ENCODE peak calls at places on chromosomes 5 and 9, in nine cellular contexts. A, M, N, Y, S, Q, L, B and T are unnamed samples.

GRCh38 chr5:125750538-125751186 is 672.5 kb upstream of the GRAMD2B start:
- DNase-seq in A (no peak), M (no peak), N (no peak), Y (no peak), S (no peak), Q (no peak), L (no peak), B (no peak), T (no peak)

GRCh38 chr9:134554750-134555655 is 86.6 kb upstream of the COL5A1 start:
- DNase-seq in A (no peak), M (no peak), N (peak), Y (no peak), S (peak), Q (no peak), L (no peak), B (no peak), T (no peak)

GRCh38 chr9:80995759-80996158 is 693.6 kb downstream of the TLE1 start:
- DNase-seq in A (no peak), M (no peak), N (peak), Y (no peak), S (no peak), Q (no peak), L (peak), B (no peak), T (peak)

GRCh38 chr5:143154495-143155375 is 248.8 kb downstream of the NR3C1 start:
- DNase-seq in A (no peak), M (no peak), N (peak), Y (no peak), S (no peak), Q (no peak), L (no peak), B (no peak), T (no peak)

GRCh38 chr5:57495688-57496087 is 13.1 kb upstream of the ACTBL2 start:
- DNase-seq in A (no peak), M (no peak), N (no peak), Y (no peak), S (no peak), Q (no peak), L (no peak), B (no peak), T (no peak)

GRCh38 chr5:94248175-94248875 is 370.1 kb downstream of the KIAA0825 start:
- DNase-seq in A (no peak), M (no peak), N (no peak), Y (no peak), S (no peak), Q (no peak), L (no peak), B (no peak), T (no peak)

GRCh38 chr9:85884236-85884635 is 56.7 kb upstream of the NAA35 start:
- DNase-seq in A (no peak), M (no peak), N (no peak), Y (no peak), S (no peak), Q (no peak), L (no peak), B (no peak), T (no peak)

GRCh38 chr5:53331463-53331862 is 149.0 kb upstream of the FST start:
- DNase-seq in A (no peak), M (no peak), N (peak), Y (no peak), S (no peak), Q (no peak), L (no peak), B (no peak), T (no peak)

GRCh38 chr9:124392855-124393460 is 22.3 kb downstream of the PSMB7 start:
- DNase-seq in A (no peak), M (no peak), N (peak), Y (no peak), S (peak), Q (no peak), L (peak), B (peak), T (no peak)

GRCh38 chr5:15993334-15993733 is 186.3 kb downstream of the MARCHF11 start:
- DNase-seq in A (no peak), M (no peak), N (peak), Y (no peak), S (no peak), Q (no peak), L (no peak), B (no peak), T (peak)

GRCh38 chr5:149313151-149313841 is 32.0 kb upstream of the GRPEL2 start:
- DNase-seq in A (no peak), M (no peak), N (no peak), Y (no peak), S (no peak), Q (no peak), L (no peak), B (no peak), T (no peak)

GRCh38 chr5:141547488-141547887 is 58.6 kb downstream of the PCDHGC5 start:
- DNase-seq in A (no peak), M (no peak), N (peak), Y (no peak), S (no peak), Q (no peak), L (no peak), B (peak), T (no peak)

GRCh38 chr5:127619908-127620479 is 28.9 kb upstream of the CTXN3 start:
- DNase-seq in A (no peak), M (no peak), N (no peak), Y (no peak), S (no peak), Q (no peak), L (no peak), B (no peak), T (no peak)

GRCh38 chr5:40355181-40355580 is 324.5 kb upstream of the PTGER4 start:
- DNase-seq in A (no peak), M (no peak), N (no peak), Y (no peak), S (no peak), Q (no peak), L (no peak), B (no peak), T (no peak)

GRCh38 chr5:33223563-33224305 is 217.0 kb upstream of the TARS1 start:
- DNase-seq in A (no peak), M (no peak), N (peak), Y (no peak), S (no peak), Q (no peak), L (no peak), B (no peak), T (no peak)

GRCh38 chr5:180590543-180591248 is 603 bp downstream of the SCGB3A1 start:
- DNase-seq in A (no peak), M (no peak), N (no peak), Y (no peak), S (peak), Q (peak), L (no peak), B (no peak), T (no peak)

GRCh38 chr5:6307304-6307703 is 71.0 kb downstream of the MED10 start:
- DNase-seq in A (no peak), M (no peak), N (no peak), Y (no peak), S (no peak), Q (no peak), L (no peak), B (no peak), T (no peak)

DNA sequence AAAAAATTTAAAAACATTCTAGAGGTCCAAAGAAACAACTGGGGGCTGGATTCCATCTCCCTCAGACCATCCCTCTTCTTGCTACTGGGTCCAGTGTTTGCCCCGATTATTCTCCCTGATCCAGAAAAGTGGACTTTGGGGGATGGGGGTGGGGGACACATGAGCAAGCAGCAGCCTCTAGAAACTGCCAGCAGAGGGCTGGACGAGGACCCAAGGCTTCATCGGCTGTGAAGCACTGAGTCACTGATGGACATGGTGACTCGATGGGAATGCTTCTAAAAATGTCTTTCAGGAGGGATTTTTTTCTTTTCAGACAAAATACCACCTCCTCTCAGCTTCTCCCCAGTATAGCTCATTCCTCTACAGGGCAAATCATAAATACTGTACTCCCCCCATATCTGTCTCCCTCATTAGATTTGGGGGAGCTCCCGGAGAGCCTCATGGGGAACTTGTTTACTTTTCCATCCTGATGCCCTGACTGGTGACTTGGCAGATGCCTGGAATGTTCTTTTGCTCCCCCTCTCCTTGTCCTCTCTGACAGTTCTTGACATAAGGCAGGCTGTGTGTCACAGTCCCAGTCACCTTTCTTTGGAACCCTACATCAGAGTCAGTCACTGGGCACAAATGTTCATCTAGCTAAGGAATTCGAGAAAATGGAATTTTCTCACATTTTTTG is 67.2 kb upstream of the STC2 start:
- DNase-seq in A (no peak), M (no peak), N (peak), Y (no peak), S (peak), Q (no peak), L (no peak), B (peak), T (no peak)
- TF ChIP-seq CTCF in A (no peak), M (no peak), N (peak), Y (no peak), S (no peak), Q (no peak), L (peak), B (peak), T (no peak)

DNA sequence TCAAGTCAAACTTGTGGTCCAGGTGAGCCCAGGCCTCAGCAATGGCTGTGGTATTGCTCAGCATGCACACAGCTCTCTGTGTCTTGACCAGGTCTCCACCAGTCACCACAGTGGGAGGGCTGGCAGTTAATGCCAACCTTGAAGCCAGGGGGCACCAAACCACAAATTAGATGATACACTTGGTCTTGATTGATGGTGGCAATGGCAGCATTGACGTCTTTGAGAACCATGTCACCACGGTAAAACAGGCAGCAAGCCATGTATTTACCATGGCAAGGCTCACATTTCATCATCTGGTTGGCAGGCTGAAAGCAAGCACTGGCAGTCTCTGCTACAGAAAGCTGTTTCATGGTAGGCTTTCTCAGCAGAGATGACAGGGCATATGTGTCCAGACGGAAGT is 40.0 kb downstream of the NIM1K start:
- DNase-seq in A (no peak), M (no peak), N (no peak), Y (no peak), S (peak), Q (no peak), L (no peak), B (no peak), T (no peak)
- TF ChIP-seq CTCF in A (no peak), M (no peak), N (peak), Y (no peak), S (peak), Q (peak), L (peak), B (peak), T (peak)

GRCh38 chr5:80964919-80965318 is 4.8 kb downstream of the RASGRF2 start:
- DNase-seq in A (no peak), M (no peak), N (no peak), Y (no peak), S (no peak), Q (no peak), L (no peak), B (no peak), T (no peak)
- TF ChIP-seq CTCF in A (no peak), M (no peak), N (no peak), Y (no peak), S (no peak), Q (no peak), L (no peak), B (no peak), T (no peak)

GRCh38 chr5:43042626-43043399 is 2.7 kb upstream of the ANXA2R start:
- DNase-seq in A (peak), M (peak), N (peak), Y (peak), S (peak), Q (peak), L (no peak), B (peak), T (no peak)
- TF ChIP-seq CTCF in A (no peak), M (no peak), N (no peak), Y (no peak), S (no peak), Q (peak), L (peak), B (peak), T (no peak)

DNA sequence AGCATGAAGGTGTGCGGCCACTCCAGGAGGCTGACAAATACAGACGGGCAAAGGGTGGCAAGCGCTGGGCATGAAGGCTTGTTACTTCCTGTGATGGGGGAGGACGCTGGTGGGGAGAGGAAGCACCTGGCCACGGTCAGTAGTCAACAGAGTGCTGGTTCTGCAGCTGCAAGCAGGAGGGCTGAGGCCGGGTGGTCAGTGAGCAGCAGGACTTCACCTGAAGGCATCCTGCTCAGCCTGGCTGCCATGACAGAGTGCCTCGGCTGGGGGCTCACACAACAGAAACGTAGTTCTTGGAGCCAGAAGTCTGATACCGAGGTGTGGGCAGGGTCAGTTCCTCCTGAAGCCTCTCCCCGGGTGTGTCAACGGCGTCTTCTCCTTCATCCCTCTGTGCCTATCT is 118.6 kb upstream of the IRX4 start:
- DNase-seq in A (no peak), M (peak), N (no peak), Y (no peak), S (no peak), Q (no peak), L (no peak), B (no peak), T (no peak)
- TF ChIP-seq CTCF in A (no peak), M (no peak), N (no peak), Y (no peak), S (no peak), Q (no peak), L (no peak), B (no peak), T (no peak)

GRCh38 chr5:74640450-74641013 is at the start of gene ENC1:
- DNase-seq in A (peak), M (peak), N (peak), Y (peak), S (peak), Q (peak), L (peak), B (peak), T (peak)

GRCh38 chr5:74641014-74641777 is 668 bp upstream of the ENC1 start:
- DNase-seq in A (peak), M (peak), N (peak), Y (peak), S (peak), Q (peak), L (no peak), B (peak), T (no peak)

GRCh38 chr5:74641778-74642542 is 1.4 kb upstream of the ENC1 start:
- DNase-seq in A (peak), M (peak), N (peak), Y (peak), S (no peak), Q (peak), L (peak), B (peak), T (peak)

GRCh38 chr5:74638776-74639537 is 1.6 kb downstream of the ENC1 start:
- DNase-seq in A (no peak), M (no peak), N (peak), Y (no peak), S (no peak), Q (no peak), L (no peak), B (peak), T (no peak)

DNA sequence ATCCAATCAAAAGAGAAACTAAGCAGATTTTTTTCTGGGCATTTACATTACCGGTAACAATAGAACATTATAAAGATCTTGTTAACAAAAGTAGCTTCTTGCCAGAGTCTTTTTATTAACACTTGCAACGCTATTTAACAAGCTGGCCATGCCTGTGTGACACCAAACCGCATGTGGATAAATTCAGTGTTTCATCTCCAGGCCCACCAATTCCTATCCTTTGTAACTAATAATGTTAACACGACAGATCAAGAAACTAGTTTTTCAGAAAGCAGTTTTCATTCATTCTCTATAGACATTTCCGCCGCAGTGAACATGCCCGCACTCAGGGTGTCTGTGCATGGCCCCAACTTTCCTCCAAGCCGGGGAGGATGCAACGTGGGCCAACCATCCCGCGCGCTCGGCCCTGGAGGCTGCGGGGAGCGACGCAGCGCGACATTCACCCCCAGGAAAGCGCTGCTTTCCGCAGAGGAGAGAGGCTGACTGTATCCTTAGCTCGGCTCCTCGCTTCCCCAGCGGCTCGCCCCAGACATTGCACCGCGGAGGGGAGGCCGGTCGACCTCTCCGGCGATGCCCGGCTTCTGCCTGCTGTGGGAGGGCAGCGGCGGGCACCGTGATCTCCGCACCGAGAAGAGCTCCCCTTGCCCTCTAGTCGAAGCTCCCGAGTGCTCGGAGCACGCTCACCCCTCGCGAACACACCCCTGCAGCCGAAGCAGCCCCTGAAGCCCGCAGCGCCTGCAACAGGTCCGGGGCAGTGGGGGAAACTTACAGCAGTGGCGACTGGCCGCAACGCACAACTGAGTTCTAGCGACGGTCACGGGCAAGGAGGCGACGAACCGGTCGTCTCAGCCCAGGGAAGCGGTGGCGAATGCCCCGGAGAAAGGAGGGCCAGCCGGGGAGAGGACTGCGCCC is 734 bp downstream of the ENC1 start:
- DNase-seq in A (peak), M (peak), N (peak), Y (peak), S (peak), Q (peak), L (no peak), B (peak), T (no peak)
- TF ChIP-seq CTCF in A (peak), M (no peak), N (no peak), Y (peak), S (no peak), Q (peak), L (peak), B (no peak), T (peak)